ENCODE peak calls at places on chromosomes 11 and 22, in six cellular contexts. One of them, this sample, is unnamed. For H3K36me3, the result is how much of the 10 kb centered on the place peaks cover.

GRCh38 chr22:48968201-48968959 is 859.3 kb downstream of the BRD1 start:
- DNase-seq in H1: peak
- DNase-seq in mesendoderm: peak
- DNase-seq in IMR-90: no peak
- DNase-seq in neuronal stem cell: no peak
- DNase-seq in mesenchymal stem cell: no peak
- DNase-seq in this sample: no peak

GRCh38 chr11:64568584-64569140 is 22.4 kb upstream of the SLC22A12 start:
- DNase-seq in H1: no peak
- DNase-seq in mesendoderm: no peak
- DNase-seq in IMR-90: no peak
- DNase-seq in neuronal stem cell: no peak
- DNase-seq in mesenchymal stem cell: no peak
- DNase-seq in this sample: no peak

GRCh38 chr22:37827056-37827455 is 3.9 kb downstream of the GALR3 start:
- DNase-seq in H1: no peak
- DNase-seq in mesendoderm: no peak
- DNase-seq in IMR-90: no peak
- DNase-seq in neuronal stem cell: no peak
- DNase-seq in mesenchymal stem cell: no peak
- DNase-seq in this sample: no peak

GRCh38 chr11:101848262-101848661 is 66.5 kb upstream of the CEP126 start:
- DNase-seq in H1: no peak
- DNase-seq in mesendoderm: no peak
- DNase-seq in IMR-90: peak
- DNase-seq in neuronal stem cell: no peak
- DNase-seq in mesenchymal stem cell: peak
- DNase-seq in this sample: no peak

GRCh38 chr11:121458551-121458950 is 5.8 kb upstream of the SORL1-AS1 start:
- DNase-seq in H1: no peak
- DNase-seq in mesendoderm: no peak
- DNase-seq in IMR-90: no peak
- DNase-seq in neuronal stem cell: no peak
- DNase-seq in mesenchymal stem cell: no peak
- DNase-seq in this sample: no peak

GRCh38 chr22:36493690-36494110 is 12.3 kb upstream of the TXN2 start:
- DNase-seq in H1: no peak
- DNase-seq in mesendoderm: no peak
- DNase-seq in IMR-90: no peak
- DNase-seq in neuronal stem cell: no peak
- DNase-seq in mesenchymal stem cell: no peak
- DNase-seq in this sample: no peak

GRCh38 chr11:108983621-108984020 is 318.8 kb downstream of the DDX10 start:
- DNase-seq in H1: no peak
- DNase-seq in mesendoderm: no peak
- DNase-seq in IMR-90: no peak
- DNase-seq in neuronal stem cell: no peak
- DNase-seq in mesenchymal stem cell: no peak
- DNase-seq in this sample: no peak

GRCh38 chr11:24755260-24755839 is 258.5 kb downstream of the LUZP2 start:
- DNase-seq in H1: no peak
- DNase-seq in mesendoderm: no peak
- DNase-seq in IMR-90: no peak
- DNase-seq in neuronal stem cell: no peak
- DNase-seq in mesenchymal stem cell: no peak
- DNase-seq in this sample: peak

GRCh38 chr11:10309163-10310093 is 4.6 kb downstream of the ADM start:
- DNase-seq in H1: no peak
- DNase-seq in mesendoderm: peak
- DNase-seq in IMR-90: peak
- DNase-seq in neuronal stem cell: no peak
- DNase-seq in mesenchymal stem cell: peak
- DNase-seq in this sample: peak

GRCh38 chr11:47152126-47152952 is 24.3 kb downstream of the ARFGAP2 start:
- DNase-seq in H1: no peak
- DNase-seq in mesendoderm: no peak
- DNase-seq in IMR-90: peak
- DNase-seq in neuronal stem cell: no peak
- DNase-seq in mesenchymal stem cell: peak
- DNase-seq in this sample: no peak

GRCh38 chr11:2204361-2205213 is 33.0 kb upstream of the TH start:
- DNase-seq in H1: peak
- DNase-seq in mesendoderm: no peak
- DNase-seq in IMR-90: no peak
- DNase-seq in neuronal stem cell: no peak
- DNase-seq in mesenchymal stem cell: no peak
- DNase-seq in this sample: peak

GRCh38 chr22:26579331-26579886 is 10.5 kb downstream of the TPST2 start:
- DNase-seq in H1: no peak
- DNase-seq in mesendoderm: no peak
- DNase-seq in IMR-90: no peak
- DNase-seq in neuronal stem cell: no peak
- DNase-seq in mesenchymal stem cell: no peak
- DNase-seq in this sample: no peak

GRCh38 chr22:38080847-38081635 is 2.9 kb downstream of the SLC16A8 start:
- DNase-seq in H1: peak
- DNase-seq in mesendoderm: peak
- DNase-seq in IMR-90: peak
- DNase-seq in neuronal stem cell: no peak
- DNase-seq in mesenchymal stem cell: peak
- DNase-seq in this sample: peak

GRCh38 chr11:27524155-27524554 is 17.6 kb upstream of the LIN7C start:
- DNase-seq in H1: peak
- DNase-seq in mesendoderm: peak
- DNase-seq in IMR-90: peak
- DNase-seq in neuronal stem cell: no peak
- DNase-seq in mesenchymal stem cell: peak
- DNase-seq in this sample: peak

GRCh38 chr22:31800065-31800464 is 46.2 kb downstream of the DEPDC5 start:
- DNase-seq in H1: no peak
- DNase-seq in mesendoderm: peak
- DNase-seq in IMR-90: peak
- DNase-seq in neuronal stem cell: no peak
- DNase-seq in mesenchymal stem cell: peak
- DNase-seq in this sample: peak
- H3K36me3 ChIP-seq in H1: under half
- H3K36me3 ChIP-seq in mesendoderm: under half
- H3K36me3 ChIP-seq in IMR-90: under half
- H3K36me3 ChIP-seq in neuronal stem cell: half or more
- H3K36me3 ChIP-seq in mesenchymal stem cell: half or more
- H3K36me3 ChIP-seq in this sample: under half

GRCh38 chr11:45997599-45997998 is 75.1 kb downstream of the LARGE2 start:
- DNase-seq in H1: no peak
- DNase-seq in mesendoderm: peak
- DNase-seq in IMR-90: no peak
- DNase-seq in neuronal stem cell: no peak
- DNase-seq in mesenchymal stem cell: no peak
- DNase-seq in this sample: peak

GRCh38 chr11:45988922-45989321 is 66.5 kb downstream of the LARGE2 start:
- DNase-seq in H1: no peak
- DNase-seq in mesendoderm: no peak
- DNase-seq in IMR-90: no peak
- DNase-seq in neuronal stem cell: no peak
- DNase-seq in mesenchymal stem cell: no peak
- DNase-seq in this sample: no peak

GRCh38 chr11:45994421-45995341 is 72.2 kb downstream of the LARGE2 start:
- DNase-seq in H1: no peak
- DNase-seq in mesendoderm: peak
- DNase-seq in IMR-90: peak
- DNase-seq in neuronal stem cell: no peak
- DNase-seq in mesenchymal stem cell: peak
- DNase-seq in this sample: no peak

GRCh38 chr11:45995342-45995734 is 72.9 kb downstream of the LARGE2 start:
- DNase-seq in H1: no peak
- DNase-seq in mesendoderm: no peak
- DNase-seq in IMR-90: no peak
- DNase-seq in neuronal stem cell: no peak
- DNase-seq in mesenchymal stem cell: no peak
- DNase-seq in this sample: no peak

DNA sequence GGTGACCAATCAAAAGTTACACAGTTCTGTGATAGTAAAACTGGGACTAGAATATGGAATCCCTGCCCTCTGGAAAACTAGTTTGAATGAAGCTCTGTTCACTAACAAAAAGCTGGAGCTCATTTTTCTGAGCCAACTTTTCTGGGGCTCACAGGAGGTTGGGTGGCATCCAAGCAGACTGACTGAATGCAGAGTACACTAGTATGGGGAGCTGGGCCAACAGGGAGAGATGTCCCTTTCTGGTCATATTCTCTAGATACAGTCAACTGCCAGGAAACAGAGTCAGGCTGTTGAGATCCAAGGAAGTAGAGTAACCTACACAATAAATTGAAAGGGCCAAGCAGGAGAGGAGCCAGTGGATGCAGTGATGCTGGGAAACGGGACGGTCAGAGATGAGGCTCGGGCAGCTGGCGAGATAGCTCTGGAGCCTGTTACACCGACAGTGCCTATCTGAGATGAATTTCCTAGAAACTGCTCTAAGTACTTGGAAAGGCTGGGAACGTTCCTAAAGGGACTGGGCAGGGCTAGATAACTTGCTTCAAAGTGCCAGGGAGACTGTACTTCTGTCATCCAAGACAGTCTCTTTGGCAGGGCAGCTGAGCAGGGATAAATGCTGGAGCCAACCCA is 71.1 kb downstream of the LARGE2 start:
- DNase-seq in H1: no peak
- DNase-seq in mesendoderm: no peak
- DNase-seq in IMR-90: no peak
- DNase-seq in neuronal stem cell: no peak
- DNase-seq in mesenchymal stem cell: no peak
- DNase-seq in this sample: no peak
- H2AK5ac ChIP-seq in H1: peak
- H2AK5ac ChIP-seq in mesendoderm: no peak
- H2AK5ac ChIP-seq in IMR-90: no peak
- H2AK5ac ChIP-seq in neuronal stem cell: no peak
- H2AK5ac ChIP-seq in mesenchymal stem cell: no peak
- H2AK5ac ChIP-seq in this sample: no peak

DNA sequence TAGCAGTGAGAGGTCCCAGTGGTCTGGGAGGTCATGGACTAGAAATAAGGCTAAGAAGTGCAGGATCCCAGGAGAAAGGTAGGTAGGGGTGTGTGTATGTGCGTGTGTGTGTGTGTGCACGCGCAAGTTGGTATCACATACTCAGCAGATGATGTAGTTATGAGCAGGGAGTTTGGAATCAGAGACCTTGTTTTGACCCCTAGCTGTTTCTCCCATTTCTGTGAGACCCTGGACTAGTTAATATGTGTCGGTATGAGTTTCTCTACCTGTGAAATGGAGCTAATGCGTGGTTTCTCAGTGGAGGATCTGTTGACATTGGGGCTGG is 1.3 kb downstream of the SERPING1 start:
- DNase-seq in H1: no peak
- DNase-seq in mesendoderm: peak
- DNase-seq in IMR-90: peak
- DNase-seq in neuronal stem cell: no peak
- DNase-seq in mesenchymal stem cell: peak
- DNase-seq in this sample: peak
- H3K4me3 ChIP-seq in H1: peak
- H3K4me3 ChIP-seq in mesendoderm: no peak
- H3K4me3 ChIP-seq in IMR-90: peak
- H3K4me3 ChIP-seq in neuronal stem cell: peak
- H3K4me3 ChIP-seq in mesenchymal stem cell: peak
- H3K4me3 ChIP-seq in this sample: no peak

GRCh38 chr11:62858201-62858600 is 18.8 kb upstream of the WDR74 start:
- DNase-seq in H1: no peak
- DNase-seq in mesendoderm: no peak
- DNase-seq in IMR-90: no peak
- DNase-seq in neuronal stem cell: no peak
- DNase-seq in mesenchymal stem cell: no peak
- DNase-seq in this sample: peak

GRCh38 chr11:62857541-62857982 is 18.2 kb upstream of the WDR74 start:
- DNase-seq in H1: no peak
- DNase-seq in mesendoderm: no peak
- DNase-seq in IMR-90: peak
- DNase-seq in neuronal stem cell: no peak
- DNase-seq in mesenchymal stem cell: peak
- DNase-seq in this sample: peak

GRCh38 chr11:62854825-62855570 is 15.6 kb upstream of the WDR74 start:
- DNase-seq in H1: no peak
- DNase-seq in mesendoderm: no peak
- DNase-seq in IMR-90: no peak
- DNase-seq in neuronal stem cell: no peak
- DNase-seq in mesenchymal stem cell: no peak
- DNase-seq in this sample: no peak

GRCh38 chr11:62855571-62856332 is 16.4 kb upstream of the WDR74 start:
- DNase-seq in H1: peak
- DNase-seq in mesendoderm: peak
- DNase-seq in IMR-90: peak
- DNase-seq in neuronal stem cell: peak
- DNase-seq in mesenchymal stem cell: peak
- DNase-seq in this sample: peak

DNA sequence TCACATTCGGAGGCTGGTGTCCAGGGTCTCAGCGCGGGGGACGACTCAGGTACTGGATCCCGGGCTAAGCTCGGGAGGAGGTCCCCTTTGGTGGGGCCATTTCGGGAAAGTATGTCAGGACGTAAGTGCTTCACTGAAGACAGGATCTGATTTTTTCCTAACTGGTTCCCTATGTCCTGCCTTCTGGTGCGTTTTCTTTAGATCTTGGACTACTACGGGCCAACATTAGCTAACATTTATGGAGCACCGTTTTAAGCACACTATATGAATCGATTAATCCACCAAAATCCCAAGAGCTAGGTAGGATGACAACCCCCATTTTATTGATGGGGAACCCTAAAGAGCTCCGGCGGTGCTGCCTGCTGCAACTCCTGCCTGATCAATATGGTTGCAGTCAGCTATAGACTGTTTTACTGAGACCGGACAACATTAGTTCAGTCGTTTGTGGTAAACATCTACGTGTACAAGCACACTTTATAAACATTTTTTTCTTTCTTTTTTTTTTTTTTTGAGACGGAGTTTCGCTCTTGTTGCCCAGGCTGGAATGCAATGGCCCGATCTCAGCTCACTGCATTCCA is 17.0 kb upstream of the WDR74 start:
- DNase-seq in H1: no peak
- DNase-seq in mesendoderm: no peak
- DNase-seq in IMR-90: no peak
- DNase-seq in neuronal stem cell: no peak
- DNase-seq in mesenchymal stem cell: peak
- DNase-seq in this sample: peak
- H3K36me3 ChIP-seq in H1: under half
- H3K36me3 ChIP-seq in mesendoderm: under half
- H3K36me3 ChIP-seq in IMR-90: under half
- H3K36me3 ChIP-seq in neuronal stem cell: half or more
- H3K36me3 ChIP-seq in mesenchymal stem cell: under half
- H3K36me3 ChIP-seq in this sample: under half